ENCODE peak calls at places on chromosome 18, in six cellular contexts. T, W, O, A, L and M are unnamed samples.

GRCh38 chr18:48002933-48003365 is 72.5 kb upstream of the SMAD2 start:
- DNase-seq in O (peak), L (peak), W (peak), A (peak), T (no peak), M (no peak)

GRCh38 chr18:11791131-11791530 is 60.1 kb upstream of the CHMP1B start:
- DNase-seq in A (no peak), W (no peak), O (no peak), T (no peak), L (no peak), M (no peak)

GRCh38 chr18:75429975-75430374 is 2.5 kb upstream of the SMIM21 start:
- DNase-seq in T (peak), A (no peak), W (no peak), O (no peak), L (no peak), M (no peak)

GRCh38 chr18:35076126-35076525 is 34.9 kb downstream of the MAPRE2 start:
- DNase-seq in L (no peak), W (no peak), O (no peak), T (no peak), A (no peak), M (no peak)

GRCh38 chr18:36692331-36692730 is 136.5 kb downstream of the TPGS2 start:
- DNase-seq in T (no peak), L (no peak), W (no peak), A (no peak), O (no peak), M (no peak)

GRCh38 chr18:48033770-48034650 is 103.6 kb upstream of the SMAD2 start:
- DNase-seq in A (no peak), T (no peak), L (no peak), W (no peak), O (no peak), M (no peak)

GRCh38 chr18:62165583-62165982 is 21.3 kb downstream of the PIGN start:
- DNase-seq in O (no peak), L (no peak), T (no peak), A (no peak), W (no peak), M (no peak)

GRCh38 chr18:8997634-8998033 is 104.9 kb upstream of the NDUFV2 start:
- DNase-seq in O (no peak), T (no peak), A (no peak), W (no peak), L (no peak), M (no peak)

GRCh38 chr18:48947583-48947982 is 3.2 kb downstream of the SMAD7 start:
- DNase-seq in A (no peak), O (peak), L (no peak), T (peak), W (peak), M (peak)

GRCh38 chr18:40868110-40868858 is 1086.8 kb upstream of the PIK3C3 start:
- DNase-seq in L (no peak), W (peak), A (no peak), T (no peak), O (no peak), M (no peak)

GRCh38 chr18:67428148-67428547 is 88.4 kb downstream of the DSEL start:
- DNase-seq in L (no peak), T (no peak), A (no peak), W (no peak), O (no peak), M (no peak)
- H3K27ac ChIP-seq in L (no peak), T (no peak), A (no peak), W (no peak), O (no peak), M (no peak)

GRCh38 chr18:63263444-63263843 is 56.1 kb downstream of the BCL2 start:
- DNase-seq in O (no peak), A (no peak), L (no peak), W (no peak), T (no peak), M (no peak)

GRCh38 chr18:63260075-63260754 is 59.4 kb downstream of the BCL2 start:
- DNase-seq in O (no peak), A (no peak), T (no peak), W (no peak), L (no peak), M (no peak)

GRCh38 chr18:63264871-63265270 is 54.7 kb downstream of the BCL2 start:
- DNase-seq in W (no peak), L (peak), A (peak), O (no peak), T (no peak), M (no peak)

GRCh38 chr18:63261029-63261428 is 58.5 kb downstream of the BCL2 start:
- DNase-seq in W (no peak), L (no peak), A (no peak), T (no peak), O (no peak), M (no peak)

GRCh38 chr18:63262369-63263335 is 56.9 kb downstream of the BCL2 start:
- DNase-seq in L (no peak), T (no peak), A (no peak), O (peak), W (no peak), M (no peak)
- H3K27ac ChIP-seq in L (no peak), T (peak), A (peak), O (peak), W (no peak), M (peak)

DNA sequence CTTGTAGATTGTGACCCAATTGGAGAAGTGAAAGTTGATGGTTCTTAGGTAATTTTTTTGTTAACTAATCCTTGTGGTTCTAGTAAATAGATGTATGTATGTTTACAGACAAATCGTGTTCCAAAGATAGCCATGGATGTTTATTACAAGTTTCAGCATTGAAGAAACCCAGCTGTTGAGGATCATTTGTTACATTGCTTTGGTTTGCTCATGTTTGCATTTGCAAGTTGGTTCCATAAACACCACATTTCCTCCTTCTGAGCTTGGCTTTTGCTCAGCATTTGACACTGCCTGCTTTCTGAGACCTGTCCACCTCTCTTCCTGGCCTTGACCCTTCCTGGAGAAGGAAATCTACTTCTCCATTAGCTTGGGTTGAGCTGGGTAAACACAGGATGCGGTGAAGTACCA is 1.8 kb upstream of the CCDC68 start:
- DNase-seq in T (no peak), L (no peak), O (no peak), W (no peak), A (no peak), M (no peak)
- H3K27ac ChIP-seq in T (no peak), L (no peak), O (no peak), W (no peak), A (no peak), M (no peak)

DNA sequence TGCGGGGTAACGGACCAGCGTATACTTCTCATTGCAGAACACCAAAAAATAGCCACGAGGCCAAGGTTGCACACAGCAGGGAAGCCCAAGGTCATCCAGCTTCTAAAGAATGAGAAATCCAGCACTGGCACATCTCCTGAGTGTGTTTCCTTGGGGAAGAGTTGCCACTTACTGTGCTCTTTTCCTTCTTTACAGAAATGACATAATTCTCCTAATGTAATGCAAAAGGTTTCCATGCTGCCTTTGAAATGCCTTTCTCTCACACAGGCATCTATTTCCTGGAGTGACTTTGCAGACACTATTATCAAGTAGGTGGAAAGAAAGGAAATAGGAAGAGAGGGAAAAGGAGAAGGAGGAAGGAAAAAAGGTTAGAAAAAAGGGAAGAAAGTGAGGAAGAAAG is 862.1 kb upstream of the CELF4 start:
- DNase-seq in T (no peak), O (no peak), A (no peak), W (no peak), L (no peak), M (no peak)
- H3K27ac ChIP-seq in T (no peak), O (no peak), A (no peak), W (no peak), L (no peak), M (no peak)

GRCh38 chr18:79924814-79925655 is 26.4 kb downstream of the SLC66A2 start:
- DNase-seq in L (no peak), A (peak), T (peak), W (no peak), O (no peak), M (no peak)
- H3K27ac ChIP-seq in L (no peak), A (no peak), T (no peak), W (no peak), O (no peak), M (no peak)

GRCh38 chr18:13640266-13640860 is 86.0 kb downstream of the FAM210A start:
- DNase-seq in O (no peak), A (no peak), L (no peak), W (no peak), T (no peak), M (no peak)
- H3K27ac ChIP-seq in O (peak), A (no peak), L (no peak), W (no peak), T (no peak), M (peak)

GRCh38 chr18:10249270-10249669 is 205.2 kb upstream of the APCDD1 start:
- DNase-seq in O (no peak), L (no peak), A (no peak), T (no peak), W (no peak), M (no peak)

GRCh38 chr18:10248738-10249137 is 205.7 kb upstream of the APCDD1 start:
- DNase-seq in O (no peak), W (no peak), L (no peak), T (no peak), A (no peak), M (no peak)

GRCh38 chr18:10252952-10253680 is 201.3 kb upstream of the APCDD1 start:
- DNase-seq in W (no peak), T (no peak), L (no peak), A (no peak), O (no peak), M (no peak)

GRCh38 chr18:10247402-10248117 is 206.9 kb upstream of the APCDD1 start:
- DNase-seq in W (no peak), O (peak), T (no peak), A (no peak), L (no peak), M (no peak)

DNA sequence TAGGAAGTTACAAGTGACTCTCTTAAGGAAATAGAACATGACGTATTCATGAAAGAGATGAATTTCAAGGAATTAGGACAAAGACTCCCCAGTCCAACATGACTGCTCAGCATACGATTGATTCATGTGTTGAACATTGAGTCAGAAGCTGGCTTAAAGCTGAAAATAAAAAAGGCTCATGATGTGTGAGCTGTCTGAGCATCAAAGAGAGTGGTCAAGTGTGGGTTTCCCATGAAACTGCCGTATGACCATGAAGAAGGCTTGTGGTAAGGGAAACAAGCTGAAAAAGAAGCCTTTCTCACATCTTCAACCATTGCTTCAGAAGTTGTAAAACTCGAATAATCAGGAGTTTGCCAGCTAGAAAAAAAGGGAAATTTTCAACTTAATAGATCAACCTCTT is 201.9 kb upstream of the APCDD1 start:
- DNase-seq in W (no peak), L (no peak), T (no peak), A (no peak), O (no peak), M (no peak)
- H3K27ac ChIP-seq in W (no peak), L (no peak), T (no peak), A (no peak), O (no peak), M (no peak)